ENCODE peak calls at places on chromosomes 5 and 9, in eight cellular contexts. Q, K, D, V, S, N, F and B are unnamed samples.

GRCh38 chr5:109160468-109160867 is 249.3 kb downstream of the PJA2 start:
- DNase-seq in F (no peak), N (no peak), V (no peak), S (no peak), Q (no peak), K (no peak), D (no peak), B (no peak)

GRCh38 chr5:21152611-21153010 is 1164.6 kb upstream of the CDH18 start:
- DNase-seq in N (peak; percentile 39), D (peak; percentile 77), V (peak; percentile 59), Q (no peak), K (no peak), S (no peak), F (no peak), B (no peak)

GRCh38 chr5:88819332-88819999 is 63.5 kb downstream of the MEF2C start:
- DNase-seq in S (no peak), N (no peak), D (no peak), K (no peak), V (no peak), Q (no peak), F (no peak), B (no peak)

GRCh38 chr9:106718996-106719395 is 144.0 kb upstream of the ZNF462 start:
- DNase-seq in Q (peak; percentile 18), V (peak; percentile 52), S (no peak), F (no peak), K (no peak), D (no peak), N (no peak), B (no peak)

GRCh38 chr5:118793652-118794051 is 194.7 kb downstream of the DTWD2 start:
- DNase-seq in Q (no peak), F (no peak), N (no peak), V (no peak), D (no peak), K (no peak), S (no peak), B (no peak)

GRCh38 chr5:65927497-65928340 is 1.3 kb downstream of the ERBIN start:
- DNase-seq in D (no peak), S (no peak), V (peak; percentile 77), N (no peak), Q (peak; percentile 29), K (peak; percentile 58), F (peak; percentile 49), B (no peak)

GRCh38 chr9:73180373-73180772 is 28.7 kb downstream of the ANXA1 start:
- DNase-seq in S (peak; percentile 25), D (no peak), F (no peak), K (no peak), Q (no peak), N (no peak), V (no peak), B (no peak)

GRCh38 chr5:153402550-153402949 is 87.9 kb upstream of the GRIA1 start:
- DNase-seq in Q (no peak), F (no peak), N (no peak), D (no peak), S (no peak), V (peak; percentile 41), K (no peak), B (no peak)

GRCh38 chr5:10111575-10111974 is 138.1 kb downstream of the ATPSCKMT start:
- DNase-seq in Q (peak; percentile 33), F (peak; percentile 33), N (no peak), V (peak; percentile 54), S (no peak), D (no peak), K (no peak), B (no peak)

GRCh38 chr9:115204827-115205506 is 87.0 kb upstream of the TNC start:
- DNase-seq in V (peak; percentile 94), Q (peak; percentile 80), S (no peak), D (no peak), K (peak; percentile 20), F (no peak), N (no peak), B (no peak)

GRCh38 chr5:16271851-16272250 is 92.3 kb upstream of the MARCHF11 start:
- DNase-seq in D (peak; percentile 81), Q (no peak), F (no peak), N (peak; percentile 87), V (no peak), S (no peak), K (no peak), B (no peak)

GRCh38 chr5:44365351-44365750 is 23.9 kb downstream of the FGF10 start:
- DNase-seq in F (no peak), N (no peak), D (no peak), S (no peak), K (no peak), V (peak; percentile 32), Q (no peak), B (no peak)

GRCh38 chr9:20884985-20885593 is 146.4 kb downstream of the HACD4 start:
- DNase-seq in S (peak; percentile 36), K (peak; percentile 16), V (peak; percentile 52), N (peak; percentile 4), Q (peak; percentile 10), F (peak; percentile 76), D (peak; percentile 59), B (peak; percentile 72)